ENCODE peak calls at places on chromosomes 12 and 14, in ten cellular contexts. Y is AG04450, W is HFFc6, D is BJ, H is Caco-2, J is hepatocyte, N is cardiac muscle cell, F is fibroblast of villous mesenchyme, C is fibroblast of lung, M is astrocyte of the spinal cord. R is an unnamed sample.

GRCh38 chr12:38384816-38385491 is 68.4 kb downstream of the ALG10B start:
- DNase-seq in Y (no peak), W (no peak), D (no peak), H (no peak), J (peak), N (no peak), F (no peak), C (no peak), M (no peak), R (peak)

GRCh38 chr12:132940071-132940719 is 15.9 kb downstream of the ZNF605 start:
- DNase-seq in Y (no peak), W (no peak), D (no peak), H (no peak), J (no peak), N (no peak), F (no peak), C (no peak), M (no peak), R (no peak)

GRCh38 chr14:50718949-50719348 is 50.8 kb upstream of the SAV1 start:
- DNase-seq in Y (no peak), W (no peak), D (no peak), H (no peak), J (no peak), N (no peak), F (no peak), C (no peak), M (no peak), R (no peak)

GRCh38 chr12:64082866-64083268 is 139.2 kb downstream of the KICS2 start:
- DNase-seq in Y (no peak), W (no peak), D (no peak), H (no peak), J (peak), N (no peak), F (no peak), C (no peak), M (no peak), R (no peak)

GRCh38 chr12:31016057-31016456 is 57.6 kb upstream of the DDX11 start:
- DNase-seq in Y (no peak), W (no peak), D (no peak), H (peak), J (no peak), N (no peak), F (no peak), C (no peak), M (no peak), R (no peak)

GRCh38 chr14:36513451-36514277 is 6.4 kb downstream of the NKX2-1 start:
- DNase-seq in Y (no peak), W (no peak), D (no peak), H (no peak), J (no peak), N (peak), F (no peak), C (no peak), M (no peak), R (peak)

GRCh38 chr12:124369055-124369900 is 74.4 kb downstream of the RFLNA start:
- DNase-seq in Y (peak), W (peak), D (peak), H (no peak), J (peak), N (no peak), F (peak), C (peak), M (peak), R (no peak)

GRCh38 chr14:63478437-63478852 is 64.7 kb downstream of the PPP2R5E start:
- DNase-seq in Y (no peak), W (no peak), D (no peak), H (no peak), J (no peak), N (no peak), F (no peak), C (no peak), M (no peak), R (no peak)

GRCh38 chr12:127381681-127382080 is 885.3 kb upstream of the TMEM132C start:
- DNase-seq in Y (no peak), W (no peak), D (no peak), H (no peak), J (no peak), N (no peak), F (no peak), C (peak), M (peak), R (no peak)

GRCh38 chr12:127383281-127383680 is 883.7 kb upstream of the TMEM132C start:
- DNase-seq in Y (no peak), W (no peak), D (no peak), H (no peak), J (no peak), N (no peak), F (no peak), C (peak), M (peak), R (no peak)

GRCh38 chr12:127389923-127390322 is 877.0 kb upstream of the TMEM132C start:
- DNase-seq in Y (peak), W (peak), D (no peak), H (no peak), J (peak), N (peak), F (peak), C (peak), M (peak), R (peak)

GRCh38 chr12:127388985-127389384 is 878.0 kb upstream of the TMEM132C start:
- DNase-seq in Y (no peak), W (no peak), D (no peak), H (no peak), J (no peak), N (no peak), F (no peak), C (peak), M (peak), R (no peak)

DNA sequence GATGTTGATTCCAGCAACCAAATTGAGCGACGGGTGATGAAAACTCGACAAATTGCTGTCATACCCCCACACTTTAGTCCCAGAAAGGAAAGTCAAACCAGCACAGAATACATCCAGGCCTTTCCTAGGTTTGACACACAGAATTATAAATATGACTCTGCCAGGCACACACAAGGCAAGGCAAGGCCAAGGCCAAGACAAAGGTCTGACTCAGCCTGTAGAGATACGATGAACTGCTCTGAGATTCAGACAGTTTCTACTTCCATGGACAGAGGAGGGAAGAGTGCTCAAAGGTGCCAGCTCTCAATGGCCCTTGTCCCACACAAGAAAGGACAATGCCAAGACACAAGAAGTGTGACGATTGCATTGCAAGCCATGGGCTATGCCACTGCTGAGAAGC is 880.2 kb upstream of the TMEM132C start:
- DNase-seq in Y (no peak), W (no peak), D (no peak), H (no peak), J (no peak), N (no peak), F (no peak), C (no peak), M (no peak), R (no peak)
- TF ChIP-seq CTCF in Y (no peak), W (no peak), D (no peak), H (no peak), J (no peak), N (no peak), F (no peak), C (no peak), M (no peak), R (no peak)

GRCh38 chr12:58931518-58931917 is 11.2 kb upstream of the LRIG3 start:
- DNase-seq in Y (no peak), W (no peak), D (no peak), H (no peak), J (no peak), N (no peak), F (no peak), C (no peak), M (no peak), R (no peak)
- TF ChIP-seq CTCF in Y (no peak), W (peak), D (no peak), H (no peak), J (no peak), N (no peak), F (no peak), C (no peak), M (peak), R (no peak)

DNA sequence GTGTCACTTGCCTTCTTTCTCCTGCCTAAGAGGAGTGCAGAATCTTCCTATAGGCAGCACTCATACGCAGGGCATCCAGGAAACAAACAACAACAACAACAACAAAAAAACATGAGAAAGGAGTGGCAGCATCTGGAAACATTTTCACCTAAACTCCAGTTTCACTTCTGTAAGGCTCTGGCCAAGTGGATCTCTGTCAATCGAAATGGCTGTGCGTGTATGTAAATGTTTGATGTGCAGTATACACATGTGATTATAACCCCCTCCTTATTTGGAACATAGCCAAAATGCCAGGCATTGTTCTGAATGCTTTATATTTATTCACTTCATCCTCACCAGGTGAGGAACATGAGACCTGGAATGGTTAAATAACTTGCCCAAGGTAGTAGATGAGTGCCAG is 76.8 kb downstream of the COX16 start:
- DNase-seq in Y (no peak), W (no peak), D (no peak), H (no peak), J (no peak), N (no peak), F (no peak), C (no peak), M (no peak), R (no peak)
- TF ChIP-seq CTCF in Y (no peak), W (no peak), D (no peak), H (no peak), J (no peak), N (no peak), F (no peak), C (no peak), M (no peak), R (no peak)

DNA sequence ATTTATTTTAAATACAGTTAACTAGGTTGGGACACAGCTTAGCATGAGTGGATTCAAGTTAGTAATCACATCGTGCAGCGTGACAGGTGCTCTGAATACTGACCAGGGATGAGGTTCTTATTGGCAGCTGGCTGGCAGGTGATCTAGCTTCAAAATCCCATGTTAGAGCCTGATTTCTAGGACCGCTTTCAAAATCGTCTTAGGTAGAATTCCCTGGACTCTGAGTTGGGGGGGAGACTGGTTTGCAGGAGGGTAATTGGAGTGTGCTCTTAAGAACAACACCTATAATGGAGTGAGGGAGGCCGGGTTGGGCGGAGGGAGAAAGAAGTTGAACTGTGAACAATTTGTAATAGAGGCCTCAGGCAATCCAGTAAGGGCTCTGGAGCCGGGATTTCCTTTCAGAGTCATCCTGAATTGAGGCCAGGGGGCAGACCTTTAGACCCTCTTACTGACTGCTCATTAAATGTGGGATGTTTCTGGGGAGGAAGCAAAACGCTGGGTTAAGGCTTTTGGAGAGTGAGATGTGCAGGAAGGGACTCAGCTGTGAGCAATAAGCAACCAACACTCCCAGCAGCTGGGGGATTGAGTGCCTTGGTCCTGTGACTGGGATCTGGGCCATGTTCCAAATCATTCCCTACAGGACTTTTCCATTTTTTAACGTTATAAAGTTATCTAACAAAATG is 920 bp upstream of the YARS2 start:
- DNase-seq in Y (no peak), W (no peak), D (no peak), H (no peak), J (no peak), N (no peak), F (no peak), C (no peak), M (no peak), R (no peak)
- TF ChIP-seq CTCF in Y (no peak), W (no peak), D (no peak), H (no peak), J (no peak), N (no peak), F (no peak), C (no peak), M (no peak), R (no peak)

DNA sequence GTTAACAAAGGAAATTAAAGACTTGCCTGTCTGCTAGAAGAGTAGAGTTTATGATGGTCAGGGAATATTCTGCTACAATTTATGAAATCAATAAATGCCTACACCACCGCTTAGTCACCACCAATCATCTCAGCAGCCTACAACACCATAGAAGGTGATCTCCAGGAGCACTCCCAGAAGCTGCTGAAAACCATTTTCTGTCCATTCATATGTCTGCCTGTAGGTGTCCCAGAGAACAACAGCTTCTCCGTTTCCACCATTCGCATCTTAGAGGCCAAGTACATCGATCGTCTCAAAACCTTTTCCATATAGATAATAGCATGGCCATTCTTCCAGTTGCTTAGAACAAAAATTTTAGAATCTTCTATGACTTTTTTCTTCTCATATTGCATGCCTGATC is 303.4 kb downstream of the KCNC2 start:
- DNase-seq in Y (no peak), W (no peak), D (no peak), H (no peak), J (no peak), N (no peak), F (no peak), C (no peak), M (no peak), R (no peak)
- TF ChIP-seq CTCF in Y (peak), W (no peak), D (peak), H (peak), J (no peak), N (no peak), F (no peak), C (no peak), M (peak), R (no peak)

DNA sequence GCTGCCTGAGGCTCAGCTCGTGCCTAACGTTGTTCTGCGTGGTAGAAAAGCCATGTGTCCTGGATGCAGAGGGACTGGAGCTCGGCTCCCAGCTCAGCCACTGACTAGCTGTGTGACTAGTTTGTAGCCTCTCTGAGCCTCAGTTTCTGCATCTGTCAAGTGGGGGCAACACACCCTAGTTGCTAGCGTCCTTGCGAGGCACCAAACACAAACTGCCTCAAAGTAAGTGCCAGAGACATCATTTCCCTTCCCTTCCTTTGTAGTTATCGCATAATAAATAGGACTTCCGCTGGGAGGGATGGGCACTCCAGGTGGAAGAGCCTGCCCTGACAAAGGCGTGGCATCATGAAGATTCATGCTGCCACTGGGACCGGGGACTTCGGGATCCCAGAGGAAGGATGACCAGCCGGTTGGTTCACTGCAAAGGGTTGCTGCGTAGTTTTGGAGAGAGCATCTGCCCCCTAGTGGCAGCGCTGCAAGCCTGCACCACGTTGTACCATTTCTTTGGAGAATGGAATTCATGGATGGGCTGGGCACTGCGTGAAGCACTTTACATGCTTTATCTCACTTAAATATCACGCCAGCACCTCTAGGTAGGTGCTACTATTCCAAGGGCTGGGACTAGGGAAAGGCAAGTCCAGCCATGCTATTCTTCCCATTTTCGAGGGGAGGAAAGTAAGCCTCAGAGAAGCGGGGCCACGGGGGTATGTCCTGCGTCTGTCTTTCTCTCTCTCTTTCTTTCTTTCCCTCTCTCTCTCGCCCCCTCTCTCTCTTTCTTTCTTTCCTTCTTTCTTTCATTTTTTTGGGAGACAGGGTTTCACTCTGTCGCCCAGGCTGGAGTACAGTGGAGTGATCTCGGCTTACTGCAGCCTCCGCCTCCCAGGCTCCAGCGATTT is 4.6 kb downstream of the CCDC197 start:
- DNase-seq in Y (peak), W (peak), D (no peak), H (peak), J (peak), N (peak), F (peak), C (peak), M (peak), R (peak)
- TF ChIP-seq CTCF in Y (peak), W (peak), D (peak), H (peak), J (peak), N (peak), F (peak), C (peak), M (peak), R (peak)

GRCh38 chr12:111268738-111269572 is 99.9 kb downstream of the PHETA1 start:
- DNase-seq in Y (no peak), W (no peak), D (no peak), H (no peak), J (no peak), N (no peak), F (no peak), C (no peak), M (no peak), R (peak)
- TF ChIP-seq CTCF in Y (peak), W (peak), D (peak), H (peak), J (no peak), N (peak), F (peak), C (peak), M (peak), R (peak)

DNA sequence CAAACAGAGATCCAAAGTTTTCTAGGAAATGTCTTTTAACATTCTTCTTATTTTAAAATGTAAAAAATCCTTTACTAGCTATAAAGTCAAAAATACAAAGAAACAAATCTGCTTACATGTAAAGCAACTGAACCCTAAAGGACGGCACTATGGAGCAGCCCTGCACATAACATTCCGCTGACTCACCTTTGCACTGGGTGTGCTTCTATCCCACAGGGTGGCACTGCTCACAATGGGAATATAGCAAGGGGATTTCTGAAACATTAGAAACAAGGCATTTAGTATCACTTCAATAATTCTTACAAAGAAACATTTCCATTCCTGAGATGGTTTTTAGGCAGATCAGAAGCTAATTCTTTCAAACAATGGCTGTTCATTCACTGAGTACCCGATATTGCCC is 94.3 kb downstream of the C12orf42 start:
- DNase-seq in Y (no peak), W (no peak), D (no peak), H (peak), J (peak), N (peak), F (no peak), C (no peak), M (no peak), R (no peak)
- TF ChIP-seq CTCF in Y (no peak), W (no peak), D (no peak), H (peak), J (peak), N (no peak), F (no peak), C (no peak), M (no peak), R (no peak)